ENCODE peak calls at places on chromosomes 13 and 19, in five cellular contexts. X is kidney epithelial cell, H is Peyer's patch, P is AG04449, Y is psoas muscle. E is an unnamed sample.

GRCh38 chr19:10625762-10626138 is 397 bp downstream of the SLC44A2 start:
- DNase-seq in Y (no peak), H (no peak), X (no peak), P (no peak), E (no peak)

GRCh38 chr13:45511310-45512147 is 46.8 kb downstream of the COG3 start:
- DNase-seq in Y (no peak), P (no peak), X (peak), H (no peak), E (no peak)

GRCh38 chr19:38173324-38174041 is 50.5 kb downstream of the DPF1 start:
- DNase-seq in P (no peak), X (no peak), Y (peak), H (peak), E (no peak)

GRCh38 chr13:61415749-61416148 is at the start of gene PCDH20:
- DNase-seq in H (no peak), P (no peak), Y (no peak), X (no peak), E (no peak)

GRCh38 chr13:28658539-28658795 is 463 bp upstream of the POMP start:
- DNase-seq in H (no peak), X (no peak), P (no peak), Y (no peak), E (no peak)

GRCh38 chr19:50300814-50301606 is 28.2 kb downstream of the KCNC3 start:
- DNase-seq in Y (no peak), P (peak), X (peak), H (no peak), E (no peak)

GRCh38 chr19:33260628-33261418 is 35.2 kb upstream of the SLC7A10 start:
- DNase-seq in P (no peak), H (no peak), X (no peak), Y (no peak), E (peak)

GRCh38 chr13:66809496-66809895 is 420.6 kb downstream of the PCDH9 start:
- DNase-seq in H (no peak), X (no peak), P (no peak), Y (no peak), E (no peak)

GRCh38 chr19:1060689-1061088 is 6.3 kb upstream of the ARHGAP45 start:
- DNase-seq in H (no peak), X (no peak), Y (no peak), P (no peak), E (no peak)

DNA sequence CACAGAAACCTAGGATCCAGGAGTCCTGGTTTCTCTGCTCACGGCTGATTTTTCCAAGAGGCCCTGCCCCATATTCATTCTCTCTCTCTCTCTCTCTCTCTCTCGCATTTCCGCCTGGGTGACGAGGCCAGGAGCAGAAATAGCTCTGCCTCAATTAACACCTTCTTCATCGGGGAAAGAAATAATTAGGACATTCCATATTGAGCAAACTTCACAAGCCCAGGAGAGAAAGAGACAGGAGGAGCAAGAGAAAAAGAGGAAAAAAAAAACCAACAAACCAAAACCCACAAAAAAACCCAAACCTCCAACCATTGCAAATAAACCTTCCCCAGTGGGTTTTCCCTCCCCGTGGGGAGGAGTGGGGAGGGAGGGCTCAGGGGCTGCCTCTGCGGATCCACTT is 143.0 kb downstream of the CACNA1A start:
- DNase-seq in X (no peak), P (no peak), H (no peak), Y (no peak), E (no peak)
- TF ChIP-seq CTCF in X (no peak), P (no peak), H (no peak), Y (no peak), E (no peak)

GRCh38 chr19:3370214-3370720 is 3.9 kb downstream of the NFIC start:
- DNase-seq in X (no peak), H (no peak), Y (peak), P (no peak), E (no peak)

GRCh38 chr19:3368441-3368795 is 2.0 kb downstream of the NFIC start:
- DNase-seq in Y (peak), H (no peak), P (no peak), X (no peak), E (no peak)

GRCh38 chr19:3368848-3369336 is 2.5 kb downstream of the NFIC start:
- DNase-seq in P (no peak), Y (no peak), H (no peak), X (no peak), E (no peak)

GRCh38 chr19:3370728-3371591 is 4.6 kb downstream of the NFIC start:
- DNase-seq in X (no peak), P (no peak), Y (peak), H (no peak), E (no peak)

DNA sequence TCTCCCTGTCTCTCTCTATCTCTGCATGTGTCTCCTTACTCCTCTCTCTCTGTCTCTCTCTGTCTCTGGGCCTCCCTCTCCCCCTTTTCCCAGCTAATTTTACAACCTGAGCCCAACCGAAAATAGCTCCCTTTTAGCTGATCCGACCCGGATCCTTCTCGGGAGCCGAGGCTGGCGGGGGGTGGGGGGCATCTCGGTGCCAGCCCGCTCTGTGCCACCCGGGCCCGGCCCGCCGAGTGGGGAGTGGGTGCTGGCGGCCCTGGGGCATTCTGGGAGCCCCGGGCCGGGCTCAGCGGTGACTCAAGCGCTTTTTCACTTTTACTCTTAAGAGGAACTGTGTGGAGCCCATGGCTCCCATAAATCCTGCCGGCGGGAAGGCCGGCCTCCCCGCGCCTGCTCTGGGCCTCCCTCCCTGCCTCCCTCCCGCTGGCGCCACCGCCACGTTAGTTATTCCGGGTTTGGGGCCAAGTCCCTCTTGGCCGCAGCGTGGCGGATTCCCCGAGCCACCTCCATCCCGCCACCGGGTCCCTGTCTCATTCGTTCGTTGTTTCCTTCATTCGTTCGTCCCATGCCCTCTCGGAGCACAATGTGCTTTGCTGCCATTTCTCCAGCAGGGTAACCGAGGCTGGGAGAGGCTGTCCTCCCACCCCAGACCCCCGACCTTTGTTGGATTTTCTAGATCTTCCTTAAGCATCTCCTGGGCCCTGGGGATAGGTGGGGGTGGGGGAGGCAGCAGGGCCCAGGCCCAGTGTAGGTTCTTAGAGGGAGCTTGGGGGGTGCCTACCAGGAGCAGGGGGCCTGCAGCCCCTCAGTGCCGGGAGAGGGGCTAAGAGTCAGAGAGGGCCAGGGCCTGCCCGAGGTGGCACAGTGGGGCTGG is 3.2 kb downstream of the NFIC start:
- DNase-seq in H (no peak), Y (peak), X (no peak), P (no peak), E (peak)
- TF ChIP-seq CTCF in H (no peak), Y (no peak), X (no peak), P (no peak), E (no peak)

DNA sequence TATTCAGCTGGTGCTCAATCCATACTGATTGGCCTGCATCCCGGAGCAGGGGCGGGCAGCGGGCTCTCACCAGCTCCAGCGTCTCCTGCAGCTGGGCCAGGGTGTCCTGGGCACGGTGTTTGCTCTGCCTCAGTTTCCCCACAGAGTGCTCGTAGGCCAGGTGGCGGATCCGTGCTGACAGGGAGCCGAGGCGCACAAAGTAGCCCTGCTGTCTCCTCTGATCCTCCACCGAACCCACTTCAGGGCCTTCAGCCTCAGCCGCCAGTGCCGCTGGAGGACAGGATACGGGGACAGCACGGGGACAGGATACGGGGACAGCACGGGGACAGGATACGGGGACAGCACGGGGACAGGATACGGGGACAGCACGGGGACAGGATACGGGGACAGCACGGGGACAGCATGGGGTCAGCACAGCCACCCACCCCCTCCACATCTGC is 7.3 kb upstream of the PLIN4 start:
- DNase-seq in H (no peak), Y (no peak), P (no peak), X (no peak), E (no peak)
- TF ChIP-seq CTCF in H (no peak), Y (no peak), P (no peak), X (no peak), E (no peak)

GRCh38 chr19:41397086-41398041 is at the start of the genes BCKDHA and EXOSC5:
- DNase-seq in H (peak), X (peak), Y (peak), P (peak), E (peak)
- TF ChIP-seq CTCF in H (no peak), X (no peak), Y (no peak), P (no peak), E (no peak)

GRCh38 chr19:12657966-12658365 is 8.6 kb downstream of the MAN2B1 start:
- DNase-seq in H (no peak), Y (peak), P (no peak), X (no peak), E (no peak)
- TF ChIP-seq CTCF in H (no peak), Y (no peak), P (no peak), X (no peak), E (no peak)

DNA sequence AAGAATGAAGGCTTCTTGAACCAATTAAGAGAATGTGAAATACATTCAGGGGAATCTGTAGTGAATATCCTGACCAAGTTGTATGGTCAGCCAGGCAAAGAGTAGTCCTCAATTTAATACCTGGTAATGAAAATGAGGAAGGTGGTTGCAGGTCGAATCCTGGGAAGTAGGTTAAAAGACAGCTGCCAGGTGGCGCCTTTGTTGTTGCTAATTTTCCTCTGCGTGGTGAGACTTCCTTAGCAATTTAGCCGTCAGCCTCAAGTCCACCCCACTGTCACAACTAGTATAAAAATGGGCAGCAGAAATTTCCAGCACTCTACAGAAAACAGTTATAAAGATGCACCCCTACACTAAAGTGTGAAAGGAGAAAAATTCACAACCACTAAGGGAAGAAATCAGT is 235.7 kb downstream of the NHLRC3 start:
- DNase-seq in Y (no peak), P (no peak), H (no peak), X (no peak), E (no peak)
- TF ChIP-seq CTCF in Y (no peak), P (no peak), H (peak), X (peak), E (no peak)